ENCODE peak calls at places on chromosomes 2 and 18, in four cellular contexts. X, V, D and N are unnamed samples.

GRCh38 chr18:35515460-35516130 is 17.8 kb upstream of the INO80C start:
- DNase-seq in D (no peak), V (no peak), X (no peak), N (no peak)

GRCh38 chr2:55155764-55156221 is 76.3 kb downstream of the CLHC1 start:
- DNase-seq in X (no peak), D (no peak), V (no peak), N (no peak)

GRCh38 chr2:230737791-230738226 is 25.2 kb downstream of the CAB39 start:
- DNase-seq in X (no peak), D (no peak), V (no peak), N (no peak)

GRCh38 chr2:232338759-232339106 is 39.8 kb upstream of the ALPP start:
- DNase-seq in D (no peak), V (no peak), X (no peak), N (no peak)

GRCh38 chr2:237473474-237474453 is 13.3 kb upstream of the MLPH start:
- DNase-seq in D (no peak), V (no peak), X (no peak), N (no peak)

GRCh38 chr2:215280326-215280725 is 31.5 kb upstream of the ATIC start:
- DNase-seq in X (no peak), D (peak), V (no peak), N (no peak)

GRCh38 chr2:19767876-19768275 is 133.9 kb downstream of the TTC32 start:
- DNase-seq in X (no peak), V (no peak), D (no peak), N (no peak)

GRCh38 chr2:8472545-8473361 is 209.1 kb upstream of the ID2 start:
- DNase-seq in V (no peak), D (no peak), X (no peak), N (no peak)

GRCh38 chr2:98911376-98912154 is 24.5 kb downstream of the CRACDL start:
- DNase-seq in D (no peak), V (peak), X (no peak), N (no peak)

GRCh38 chr2:105301646-105302045 is 27.9 kb downstream of the TGFBRAP1 start:
- DNase-seq in V (no peak), X (no peak), D (no peak), N (no peak)

GRCh38 chr2:61018319-61018750 is 280 bp upstream of the PUS10 start:
- DNase-seq in D (no peak), X (peak), V (no peak), N (no peak)

GRCh38 chr18:37314534-37314933 is 251.1 kb downstream of the CELF4 start:
- DNase-seq in V (no peak), D (no peak), X (no peak), N (no peak)

GRCh38 chr2:160932960-160933359 is 227.3 kb upstream of the TANK start:
- DNase-seq in D (no peak), X (peak), V (peak), N (no peak)

GRCh38 chr2:67566292-67566691 is 169.2 kb downstream of the ETAA1 start:
- DNase-seq in V (no peak), X (no peak), D (no peak), N (no peak)

GRCh38 chr2:147247749-147248148 is 597.1 kb upstream of the ACVR2A start:
- DNase-seq in V (no peak), D (no peak), X (no peak), N (no peak)

GRCh38 chr2:223696719-223697118 is 94.6 kb upstream of the SCG2 start:
- DNase-seq in V (peak), D (no peak), X (no peak), N (no peak)

DNA sequence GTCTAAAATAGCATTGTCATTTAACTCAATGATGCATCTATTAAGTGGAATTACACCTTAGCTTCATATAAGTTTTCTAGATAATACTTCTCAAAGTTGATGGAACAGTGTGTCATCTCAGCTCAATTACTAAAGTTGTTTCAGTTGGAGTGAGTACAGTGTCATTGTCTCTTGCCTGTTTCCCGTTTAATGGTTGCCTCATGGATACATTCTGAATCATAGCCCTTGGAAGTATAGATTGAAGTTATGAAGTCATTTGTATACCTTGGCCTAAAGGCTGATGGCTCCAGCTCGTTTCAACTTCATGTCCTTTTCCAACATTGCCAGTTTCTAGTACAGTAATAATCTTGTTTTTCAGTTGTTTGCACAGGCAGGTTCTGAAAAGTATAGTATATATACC is 130.5 kb upstream of the NOSTRIN start:
- DNase-seq in X (no peak), D (no peak), V (no peak), N (no peak)
- TF ChIP-seq BHLHE40 in X (no peak), D (no peak), V (no peak), N (no peak)

GRCh38 chr2:102032368-102033027 is 40.7 kb downstream of the IL1R2 start:
- DNase-seq in D (no peak), V (peak), X (no peak), N (no peak)
- TF ChIP-seq KDM1A in D (no peak), V (no peak), X (no peak), N (no peak)

GRCh38 chr18:65093341-65093740 is 657.5 kb upstream of the CDH7 start:
- DNase-seq in X (no peak), V (no peak), D (no peak), N (no peak)

GRCh38 chr18:65091737-65092329 is 659.0 kb upstream of the CDH7 start:
- DNase-seq in D (no peak), X (no peak), V (peak), N (peak)
- TF ChIP-seq BHLHE40 in D (no peak), X (no peak), V (no peak), N (no peak)

DNA sequence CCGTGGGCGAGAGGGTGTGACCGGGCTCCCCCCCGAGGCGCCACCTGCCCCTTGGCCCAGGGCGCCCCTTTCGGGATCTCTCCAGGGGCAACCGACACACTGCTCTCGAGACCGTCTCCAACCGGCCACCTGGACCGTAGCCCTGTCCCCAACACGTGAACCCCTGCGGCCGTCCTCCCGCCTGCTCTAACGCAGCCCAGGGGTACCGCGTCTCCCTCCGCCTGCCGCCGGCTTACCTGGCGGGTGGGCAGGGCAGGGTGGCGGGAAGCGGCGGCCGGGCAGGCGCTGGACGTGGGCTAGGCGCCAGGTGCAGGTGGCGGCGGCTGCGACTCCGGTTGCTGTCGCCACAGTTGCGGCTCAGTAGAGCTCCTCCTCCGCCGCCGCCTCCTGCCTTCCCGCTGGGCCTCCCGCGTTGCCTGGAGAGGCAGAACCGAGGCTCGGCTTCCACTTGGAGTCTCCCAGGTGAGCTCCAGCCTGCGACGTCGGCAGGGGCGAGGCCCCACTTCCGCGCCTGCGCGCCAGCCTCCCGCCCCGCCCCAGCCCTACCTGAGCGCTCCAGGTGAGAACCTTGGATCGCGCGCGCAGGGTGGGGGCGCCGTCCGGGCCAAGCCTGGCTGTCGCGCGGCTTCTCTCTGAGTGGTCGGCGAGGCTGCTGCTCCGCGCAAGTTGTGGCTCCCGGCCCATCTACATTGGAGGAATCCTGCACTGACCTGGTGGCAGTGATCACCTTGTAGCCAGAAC is at the start of gene GALNT3:
- DNase-seq in V (no peak), X (no peak), D (no peak), N (no peak)
- TF ChIP-seq KDM1A in V (no peak), X (no peak), D (no peak), N (no peak)

GRCh38 chr18:33014060-33014796 is 241.4 kb upstream of the KLHL14 start:
- DNase-seq in X (no peak), D (no peak), V (peak), N (no peak)

GRCh38 chr18:33010149-33010548 is 237.3 kb upstream of the KLHL14 start:
- DNase-seq in V (peak), D (no peak), X (no peak), N (no peak)
- TF ChIP-seq BHLHE40 in V (no peak), D (no peak), X (no peak), N (no peak)

GRCh38 chr2:199463708-199464613 is 6.2 kb upstream of the SATB2 start:
- DNase-seq in D (no peak), V (no peak), X (no peak), N (no peak)
- TF ChIP-seq KDM1A in D (no peak), V (no peak), X (no peak), N (no peak)

GRCh38 chr2:74440005-74440377 is 1.7 kb downstream of the RTKN start:
- DNase-seq in V (peak), D (no peak), X (no peak), N (no peak)
- TF ChIP-seq BHLHE40 in V (no peak), D (no peak), X (no peak), N (no peak)